ENCODE peak calls at places on chromosomes 3 and 15, in six cellular contexts. H is HFFc6, N is kidney, G is heart left ventricle, J is AG04449, X is fibroblast of pulmonary artery. U is an unnamed sample.

GRCh38 chr3:104566054-104566453 is 800.7 kb upstream of the ALCAM start:
- DNase-seq in H (no peak), N (no peak), G (no peak), J (no peak), X (no peak), U (no peak)

GRCh38 chr3:179071161-179071568 is 444 bp downstream of the ZMAT3 start:
- DNase-seq in H (peak), N (no peak), G (peak), J (no peak), X (peak), U (no peak)

GRCh38 chr15:83106994-83107840 is at the start of gene TM6SF1:
- DNase-seq in H (no peak), N (peak), G (no peak), J (no peak), X (no peak), U (no peak)

GRCh38 chr15:73359653-73360052 is 9.1 kb downstream of the HCN4 start:
- DNase-seq in H (no peak), N (no peak), G (no peak), J (no peak), X (no peak), U (no peak)

GRCh38 chr15:86863226-86863915 is 783.7 kb downstream of the AGBL1 start:
- DNase-seq in H (no peak), N (no peak), G (peak), J (peak), X (peak), U (no peak)

GRCh38 chr3:35789039-35789438 is 149.7 kb downstream of the ARPP21 start:
- DNase-seq in H (no peak), N (no peak), G (no peak), J (no peak), X (no peak), U (no peak)

GRCh38 chr3:126340081-126340511 is 17.1 kb downstream of the KLF15 start:
- DNase-seq in H (no peak), N (peak), G (peak), J (no peak), X (peak), U (peak)

GRCh38 chr15:99973351-99973750 is 240.1 kb upstream of the LYSMD4 start:
- DNase-seq in H (no peak), N (no peak), G (no peak), J (no peak), X (no peak), U (no peak)

GRCh38 chr15:85973584-85974347 is 105.9 kb upstream of the AGBL1 start:
- DNase-seq in H (no peak), N (no peak), G (no peak), J (no peak), X (no peak), U (no peak)

GRCh38 chr3:52108302-52109232 is 45.7 kb downstream of the POC1A start:
- DNase-seq in H (no peak), N (peak), G (peak), J (no peak), X (peak), U (peak)

GRCh38 chr3:50520849-50521248 is 17.4 kb upstream of the CACNA2D2 start:
- DNase-seq in H (no peak), N (no peak), G (no peak), J (no peak), X (no peak), U (no peak)

GRCh38 chr3:188853896-188854295 is 317.9 kb upstream of the TPRG1 start:
- DNase-seq in H (no peak), N (no peak), G (no peak), J (no peak), X (peak), U (no peak)

GRCh38 chr3:86774082-86774691 is 216.8 kb downstream of the VGLL3 start:
- DNase-seq in H (peak), N (no peak), G (no peak), J (no peak), X (peak), U (no peak)

GRCh38 chr3:23713641-23714040 is 92.1 kb upstream of the UBE2E1 start:
- DNase-seq in H (peak), N (no peak), G (no peak), J (no peak), X (no peak), U (no peak)

GRCh38 chr15:48244923-48245322 is 38.8 kb downstream of the SLC12A1 start:
- DNase-seq in H (no peak), N (no peak), G (no peak), J (no peak), X (peak), U (no peak)

DNA sequence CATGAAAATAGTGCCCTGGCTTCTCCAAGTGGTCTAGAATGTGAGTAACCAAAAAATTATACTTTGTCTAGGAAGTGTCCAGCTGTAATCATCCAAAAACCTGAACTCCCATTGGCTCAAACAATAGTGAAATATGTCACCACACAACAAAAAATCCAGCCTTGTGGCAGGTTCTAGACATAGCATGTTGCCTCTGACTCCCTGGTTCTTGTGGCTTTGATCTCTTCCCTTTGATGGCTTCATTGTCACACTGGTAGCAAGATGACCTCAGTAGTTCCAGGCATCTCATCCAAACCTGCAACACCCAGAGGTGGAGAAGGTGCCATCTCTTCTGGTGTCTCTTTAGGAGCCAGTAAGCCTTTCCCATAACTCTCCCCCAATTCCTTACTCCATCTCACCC is 74.7 kb downstream of the CMSS1 start:
- DNase-seq in H (no peak), N (no peak), G (no peak), J (no peak), X (no peak), U (no peak)
- TF ChIP-seq CTCF in H (peak), N (no peak), G (no peak), J (no peak), X (no peak), U (no peak)

GRCh38 chr3:169604568-169604967 is 58.9 kb downstream of the MECOM start:
- DNase-seq in H (no peak), N (no peak), G (no peak), J (no peak), X (peak), U (no peak)
- TF ChIP-seq CTCF in H (peak), N (no peak), G (no peak), J (no peak), X (peak), U (peak)

GRCh38 chr3:159158213-159158612 is 356.4 kb downstream of the MFSD1 start:
- DNase-seq in H (no peak), N (no peak), G (no peak), J (no peak), X (peak), U (no peak)
- TF ChIP-seq CTCF in H (peak), N (no peak), G (no peak), J (peak), X (peak), U (no peak)

GRCh38 chr15:64836023-64836536 is 5.6 kb upstream of the PLEKHO2 start:
- DNase-seq in H (no peak), N (no peak), G (no peak), J (no peak), X (no peak), U (no peak)
- TF ChIP-seq CTCF in H (peak), N (no peak), G (no peak), J (no peak), X (no peak), U (peak)

GRCh38 chr15:67906382-67906781 is 66.5 kb upstream of the RNU6-1 start:
- DNase-seq in H (peak), N (no peak), G (no peak), J (no peak), X (peak), U (no peak)
- TF ChIP-seq CTCF in H (peak), N (no peak), G (peak), J (no peak), X (peak), U (peak)

GRCh38 chr3:42654331-42655201 is 1.1 kb downstream of the ZBTB47 start:
- DNase-seq in H (peak), N (peak), G (peak), J (no peak), X (peak), U (no peak)
- TF ChIP-seq CTCF in H (peak), N (no peak), G (peak), J (peak), X (no peak), U (peak)

DNA sequence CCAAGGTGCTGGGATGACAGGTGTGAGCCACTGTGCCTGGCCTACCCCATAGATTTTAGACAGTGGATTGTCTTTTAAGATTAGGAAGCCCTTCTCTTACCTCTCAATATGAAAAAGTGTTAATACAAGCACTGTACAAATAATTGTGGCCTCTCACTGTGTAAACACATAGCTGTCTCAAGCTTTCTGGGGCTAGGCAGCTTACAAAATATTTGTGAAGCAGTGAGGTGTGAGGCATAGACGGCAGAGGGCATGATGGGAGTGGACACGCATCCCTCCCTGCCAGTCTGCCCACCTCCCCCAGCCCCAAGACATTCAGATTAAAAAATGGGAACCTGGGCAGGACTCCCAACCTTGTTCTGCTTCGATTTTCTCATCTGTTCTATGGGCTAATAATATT is 34.6 kb downstream of the SQOR start:
- DNase-seq in H (no peak), N (no peak), G (no peak), J (no peak), X (no peak), U (no peak)
- TF ChIP-seq CTCF in H (no peak), N (no peak), G (no peak), J (no peak), X (no peak), U (no peak)

U was measured in chondrocyte.